ENCODE peak calls at places on chromosomes 4 and X, in six cellular contexts. T is thyroid gland, G is Peyer's patch, V is ovary, E is gastrocnemius medialis, Y is IMR-90. L is an unnamed sample.

GRCh38 chr4:165326831-165327210 is 648 bp upstream of the MSMO1 start:
- DNase-seq in T (peak; percentile 60), G (peak; percentile 71), V (peak; percentile 43), E (no peak), Y (peak; percentile 9), L (no peak)

GRCh38 chr4:141046255-141046654 is 87.0 kb downstream of the RNF150 start:
- DNase-seq in T (no peak), G (no peak), V (peak; percentile 43), E (no peak), Y (peak; percentile 100), L (no peak)

GRCh38 chr4:11470709-11471441 is 42.2 kb upstream of the HS3ST1 start:
- DNase-seq in T (no peak), G (peak; percentile 50), V (no peak), E (no peak), Y (no peak), L (peak; percentile 21)

GRCh38 chr4:19580090-19580489 is 671.6 kb upstream of the SLIT2 start:
- DNase-seq in T (no peak), G (no peak), V (no peak), E (no peak), Y (peak; percentile 32), L (no peak)

GRCh38 chr4:76106442-76106841 is 31.9 kb downstream of the ART3 start:
- DNase-seq in T (no peak), G (no peak), V (no peak), E (no peak), Y (no peak), L (no peak)

GRCh38 chr4:88949605-88950004 is 107.4 kb downstream of the FAM13A start:
- DNase-seq in T (no peak), G (no peak), V (no peak), E (no peak), Y (no peak), L (no peak)

GRCh38 chr4:112321768-112322684 is 24.9 kb downstream of the ALPK1 start:
- DNase-seq in T (peak; percentile 78), G (peak; percentile 89), V (peak; percentile 49), E (no peak), Y (peak; percentile 60), L (peak; percentile 81)

GRCh38 chr4:110514889-110515479 is 39.0 kb downstream of the ENPEP start:
- DNase-seq in T (no peak), G (no peak), V (no peak), E (no peak), Y (peak; percentile 30), L (peak; percentile 45)

GRCh38 chrX:19794690-19795089 is 92.7 kb downstream of the SH3KBP1 start:
- DNase-seq in T (no peak), G (no peak), V (no peak), E (no peak), Y (no peak), L (peak; percentile 52)

GRCh38 chrX:290476-291166 is 9.4 kb downstream of the PLCXD1 start:
- DNase-seq in T (no peak), G (no peak), V (no peak), E (no peak), Y (no peak), L (no peak)

GRCh38 chr4:56655627-56656345 is 25.3 kb downstream of the HOPX start:
- DNase-seq in T (peak; percentile 49), G (peak; percentile 48), V (no peak), E (peak; percentile 12), Y (no peak), L (peak; percentile 46)

GRCh38 chrX:151981129-151981528 is 6.7 kb upstream of the GABRE start:
- DNase-seq in T (no peak), G (peak; percentile 57), V (no peak), E (no peak), Y (peak; percentile 17), L (no peak)

GRCh38 chrX:73577368-73577767 is 14.4 kb downstream of the CHIC1 start:
- DNase-seq in T (peak; percentile 1), G (no peak), V (peak; percentile 13), E (no peak), Y (peak; percentile 75), L (peak; percentile 84)

GRCh38 chrX:69231903-69232302 is 66.7 kb upstream of the PJA1 start:
- DNase-seq in T (no peak), G (peak; percentile 2), V (no peak), E (no peak), Y (no peak), L (no peak)

GRCh38 chrX:9195199-9195880 is 161.4 kb upstream of the FAM9B start:
- DNase-seq in T (no peak), G (no peak), V (no peak), E (no peak), Y (no peak), L (no peak)

GRCh38 chr4:3271131-3271530 is 21.7 kb upstream of the RGS12 start:
- DNase-seq in T (no peak), G (no peak), V (no peak), E (no peak), Y (no peak), L (no peak)

GRCh38 chr4:83362492-83363329 is 28.1 kb upstream of the HPSE start:
- DNase-seq in T (no peak), G (no peak), V (no peak), E (no peak), Y (peak; percentile 34), L (peak; percentile 61)

GRCh38 chr4:150547154-150547838 is 34.7 kb upstream of the MAB21L2 start:
- DNase-seq in T (no peak), G (no peak), V (no peak), E (no peak), Y (no peak), L (no peak)

GRCh38 chr4:48226199-48226598 is 43.4 kb downstream of the TEC start:
- DNase-seq in T (no peak), G (no peak), V (no peak), E (no peak), Y (no peak), L (no peak)

GRCh38 chr4:1092026-1092982 is 21.1 kb downstream of the RNF212 start:
- DNase-seq in T (peak; percentile 59), G (peak; percentile 40), V (no peak), E (no peak), Y (no peak), L (no peak)

GRCh38 chrX:119692241-119693031 is 532 bp downstream of the SEPTIN6 start:
- DNase-seq in T (peak; percentile 27), G (peak; percentile 80), V (no peak), E (no peak), Y (peak; percentile 48), L (peak; percentile 27)

GRCh38 chr4:110533940-110534339 is 58.0 kb downstream of the ENPEP start:
- DNase-seq in T (no peak), G (no peak), V (no peak), E (peak; percentile 76), Y (peak; percentile 98), L (peak; percentile 94)

GRCh38 chrX:41906515-41907165 is 16.7 kb downstream of the CASK start:
- DNase-seq in T (no peak), G (no peak), V (no peak), E (no peak), Y (no peak), L (peak; percentile 28)

DNA sequence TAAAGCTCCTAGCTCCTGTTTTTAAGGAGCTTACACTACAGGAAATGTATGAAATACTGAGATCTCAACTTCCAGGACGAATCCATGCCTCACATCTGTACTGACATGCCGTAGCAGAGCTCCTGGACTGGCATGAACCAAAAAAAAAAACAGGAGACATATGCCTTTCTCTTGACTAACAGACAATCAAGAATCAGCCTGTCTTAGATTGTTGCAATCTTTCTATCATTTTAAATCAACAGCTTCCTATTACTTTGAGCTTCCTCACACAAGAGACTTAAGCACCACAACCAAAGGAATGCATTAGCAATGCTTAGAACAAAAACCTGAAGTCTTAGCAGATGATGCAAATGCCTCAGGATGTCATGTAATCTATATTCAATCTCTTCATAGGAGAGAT is 34.7 kb upstream of the AREG start:
- DNase-seq in T (no peak), G (no peak), V (no peak), E (no peak), Y (peak; percentile 51), L (no peak)
- H3K36me3 ChIP-seq in T (no peaks in the 10 kb centered on the region), G (no peaks in the 10 kb centered on the region), V (no peaks in the 10 kb centered on the region), E (no peaks in the 10 kb centered on the region), Y (no peaks in the 10 kb centered on the region), L (no peaks in the 10 kb centered on the region)

DNA sequence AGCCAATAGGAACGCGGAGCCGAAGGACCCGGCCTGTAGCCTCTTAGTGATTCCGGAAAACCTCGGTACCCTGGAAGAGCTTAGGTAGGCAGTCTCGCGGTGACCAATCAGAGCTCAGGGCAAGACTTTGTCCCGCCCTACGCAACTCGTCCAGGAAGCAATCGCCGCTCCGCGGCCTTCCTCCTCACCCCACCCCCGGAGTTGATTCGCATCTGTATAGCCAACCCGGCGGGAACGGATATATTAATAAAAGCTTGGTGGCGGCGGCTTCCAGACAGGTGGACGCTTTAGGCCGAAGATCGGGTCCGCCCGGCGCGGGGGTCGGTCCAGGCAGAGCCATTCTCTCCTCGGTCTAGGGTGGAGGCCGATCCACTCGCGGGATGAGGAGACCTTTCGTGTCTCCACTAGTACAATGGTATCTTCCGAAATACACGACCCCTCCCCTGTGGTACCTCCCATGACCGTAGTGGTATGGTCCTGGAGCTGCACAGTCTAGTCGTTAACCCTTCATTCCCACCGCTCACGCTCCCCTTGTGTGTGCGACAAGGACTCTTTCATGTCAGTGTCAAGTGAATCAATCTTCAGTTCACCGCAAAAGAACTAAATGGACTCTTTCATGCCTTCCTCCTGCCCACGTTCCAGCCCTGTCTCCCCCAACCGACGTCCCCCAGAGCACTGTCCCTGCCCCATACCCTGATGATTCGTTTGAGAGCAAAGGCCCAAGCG is 24.2 kb upstream of the GLOD5 start:
- DNase-seq in T (peak; percentile 91), G (peak; percentile 96), V (peak; percentile 92), E (peak; percentile 93), Y (peak; percentile 97), L (peak; percentile 95)
- TF ChIP-seq POLR2A in T (no peak), G (peak; percentile 46), V (peak; percentile 53), E (no peak), Y (peak; percentile 50), L (peak; percentile 75)

GRCh38 chrX:150268839-150269238 is 94.3 kb upstream of the MAMLD1 start:
- DNase-seq in T (no peak), G (no peak), V (no peak), E (no peak), Y (no peak), L (no peak)

GRCh38 chrX:150269613-150270254 is 93.4 kb upstream of the MAMLD1 start:
- DNase-seq in T (no peak), G (no peak), V (peak; percentile 20), E (no peak), Y (no peak), L (no peak)

DNA sequence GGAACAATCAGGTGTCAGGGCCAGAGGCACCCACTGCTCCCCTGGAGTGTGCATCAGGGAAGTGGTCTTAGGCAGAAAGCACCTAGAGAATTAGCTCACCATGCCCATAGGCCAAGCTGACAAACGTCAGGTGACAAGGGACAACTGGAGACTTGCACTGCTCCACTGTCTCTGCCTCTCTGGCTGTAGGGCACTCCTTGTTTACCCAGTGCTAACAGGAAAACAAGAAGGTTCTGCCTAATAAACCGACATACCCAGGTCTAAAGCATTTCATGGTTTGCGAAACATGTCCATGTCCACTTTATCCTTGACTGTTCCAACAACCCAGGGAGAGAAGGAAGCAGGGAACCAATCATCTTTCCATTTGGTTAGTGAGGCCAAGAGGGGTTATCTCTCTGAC is 92.5 kb upstream of the MAMLD1 start:
- DNase-seq in T (no peak), G (no peak), V (no peak), E (no peak), Y (no peak), L (no peak)
- H3K27ac ChIP-seq in T (no peak overlapping the region), G (no peak overlapping the region), V (no peak overlapping the region), E (no peak overlapping the region), Y (no peak overlapping the region), L (no peak overlapping the region)

GRCh38 chrX:87409113-87409841 is 108.3 kb upstream of the KLHL4 start:
- DNase-seq in T (peak; percentile 7), G (no peak), V (peak; percentile 74), E (no peak), Y (peak; percentile 24), L (peak; percentile 96)

GRCh38 chrX:87402256-87402655 is 115.3 kb upstream of the KLHL4 start:
- DNase-seq in T (no peak), G (no peak), V (no peak), E (no peak), Y (no peak), L (no peak)

GRCh38 chrX:87403551-87403950 is 114.1 kb upstream of the KLHL4 start:
- DNase-seq in T (no peak), G (no peak), V (no peak), E (no peak), Y (no peak), L (peak; percentile 61)
- H3K36me3 ChIP-seq in T (no peaks in the 10 kb centered on the region), G (no peaks in the 10 kb centered on the region), V (no peaks in the 10 kb centered on the region), E (no peaks in the 10 kb centered on the region), Y (no peaks in the 10 kb centered on the region), L (no peaks in the 10 kb centered on the region)

L was measured in endothelial cell of umbilical vein.